ENCODE peak calls at places on chromosome 20, in eight cellular contexts. N is fibroblast of lung, Q is breast epithelium, W is psoas muscle, P is left ventricle myocardium inferior, B is PC-3, K is pancreas, H is endodermal cell. O is an unnamed sample.

GRCh38 chr20:41692479-41693135 is 74.4 kb upstream of the CHD6 start:
- DNase-seq in N (peak), P (peak), W (peak), Q (peak), H (peak), K (peak), B (no peak), O (peak)

GRCh38 chr20:1440024-1440423 is 26.6 kb downstream of the NSFL1C start:
- DNase-seq in P (no peak), H (peak), N (peak), W (no peak), K (no peak), B (peak), Q (no peak), O (no peak)

GRCh38 chr20:63739129-63740069 is at the start of gene SLC2A4RG:
- DNase-seq in N (peak), B (peak), K (peak), H (peak), W (peak), P (peak), Q (peak), O (peak)

GRCh38 chr20:7637184-7637583 is 303.1 kb downstream of the HAO1 start:
- DNase-seq in Q (no peak), H (no peak), N (no peak), K (no peak), B (peak), W (no peak), P (no peak), O (no peak)

GRCh38 chr20:25259358-25259757 is 11.5 kb downstream of the PYGB start:
- DNase-seq in W (no peak), K (no peak), B (no peak), N (no peak), Q (no peak), H (peak), P (no peak), O (peak)

GRCh38 chr20:51507357-51508036 is 35.0 kb downstream of the NFATC2 start:
- DNase-seq in W (no peak), H (no peak), Q (no peak), K (no peak), B (no peak), N (no peak), P (no peak), O (no peak)

GRCh38 chr20:21693322-21693721 is 12.1 kb upstream of the PAX1 start:
- DNase-seq in N (no peak), K (no peak), Q (no peak), H (peak), P (no peak), W (no peak), B (no peak), O (no peak)

GRCh38 chr20:674936-675452 is 608 bp downstream of the SCRT2 start:
- DNase-seq in H (no peak), B (no peak), W (no peak), P (no peak), K (no peak), N (no peak), Q (no peak), O (no peak)

GRCh38 chr20:38032585-38033329 is 499 bp downstream of the TTI1 start:
- DNase-seq in H (no peak), B (no peak), N (no peak), K (no peak), W (peak), P (no peak), Q (peak), O (no peak)

GRCh38 chr20:4435210-4435609 is 286.5 kb upstream of the PRND start:
- DNase-seq in H (no peak), N (peak), B (no peak), K (no peak), Q (no peak), P (no peak), W (no peak), O (no peak)

GRCh38 chr20:846894-847278 is 13.4 kb downstream of the FAM110A start:
- DNase-seq in P (no peak), W (no peak), K (no peak), H (no peak), B (no peak), Q (no peak), N (no peak), O (no peak)

GRCh38 chr20:37494796-37495195 is 26.3 kb upstream of the NNAT start:
- DNase-seq in P (no peak), H (peak), W (no peak), B (no peak), Q (no peak), K (no peak), N (no peak), O (no peak)

GRCh38 chr20:1939270-1939595 is 44.0 kb downstream of the SIRPA start:
- DNase-seq in Q (no peak), B (no peak), N (no peak), K (no peak), H (no peak), W (no peak), P (no peak), O (no peak)

GRCh38 chr20:23061262-23061661 is 11.8 kb upstream of the THBD start:
- DNase-seq in Q (no peak), N (no peak), H (no peak), P (no peak), K (no peak), W (no peak), B (no peak), O (no peak)
- H3K4me3 ChIP-seq in Q (no peak), N (no peak), H (no peak), P (peak), K (no peak), W (no peak), B (no peak), O (peak)

DNA sequence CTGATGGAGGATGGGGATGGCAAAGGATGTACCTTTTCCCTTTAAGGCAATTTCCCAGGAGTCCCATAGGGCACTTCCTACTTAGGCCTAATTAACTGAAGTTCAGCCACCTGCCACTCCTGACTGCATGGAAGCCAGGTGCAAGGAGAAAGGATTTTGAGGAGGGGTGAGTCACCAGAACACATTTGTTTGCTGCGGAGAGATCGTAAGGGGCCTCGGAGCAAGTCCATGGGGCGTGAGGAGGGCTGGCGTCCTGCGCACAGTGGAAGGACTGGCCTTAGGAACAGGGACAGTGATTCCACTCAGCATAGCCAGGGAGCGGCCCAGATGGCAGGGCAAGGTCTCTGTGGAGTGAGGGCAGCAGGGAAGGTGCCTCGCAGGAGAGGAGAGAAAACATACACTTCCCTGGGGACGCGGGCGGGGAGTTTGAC is 11.8 kb upstream of the MAP1LC3A start:
- DNase-seq in P (no peak), H (no peak), B (no peak), Q (no peak), N (no peak), K (no peak), W (no peak), O (no peak)
- TF ChIP-seq CTCF in P (no peak), H (no peak), B (no peak), Q (no peak), N (no peak), K (no peak), W (no peak), O (no peak)

GRCh38 chr20:31862157-31862470 is 8.2 kb downstream of the DUSP15 start:
- DNase-seq in B (no peak), P (no peak), N (no peak), W (no peak), H (no peak), K (no peak), Q (no peak), O (no peak)
- H3K4me3 ChIP-seq in B (no peak), P (no peak), N (no peak), W (no peak), H (peak), K (no peak), Q (peak), O (no peak)

DNA sequence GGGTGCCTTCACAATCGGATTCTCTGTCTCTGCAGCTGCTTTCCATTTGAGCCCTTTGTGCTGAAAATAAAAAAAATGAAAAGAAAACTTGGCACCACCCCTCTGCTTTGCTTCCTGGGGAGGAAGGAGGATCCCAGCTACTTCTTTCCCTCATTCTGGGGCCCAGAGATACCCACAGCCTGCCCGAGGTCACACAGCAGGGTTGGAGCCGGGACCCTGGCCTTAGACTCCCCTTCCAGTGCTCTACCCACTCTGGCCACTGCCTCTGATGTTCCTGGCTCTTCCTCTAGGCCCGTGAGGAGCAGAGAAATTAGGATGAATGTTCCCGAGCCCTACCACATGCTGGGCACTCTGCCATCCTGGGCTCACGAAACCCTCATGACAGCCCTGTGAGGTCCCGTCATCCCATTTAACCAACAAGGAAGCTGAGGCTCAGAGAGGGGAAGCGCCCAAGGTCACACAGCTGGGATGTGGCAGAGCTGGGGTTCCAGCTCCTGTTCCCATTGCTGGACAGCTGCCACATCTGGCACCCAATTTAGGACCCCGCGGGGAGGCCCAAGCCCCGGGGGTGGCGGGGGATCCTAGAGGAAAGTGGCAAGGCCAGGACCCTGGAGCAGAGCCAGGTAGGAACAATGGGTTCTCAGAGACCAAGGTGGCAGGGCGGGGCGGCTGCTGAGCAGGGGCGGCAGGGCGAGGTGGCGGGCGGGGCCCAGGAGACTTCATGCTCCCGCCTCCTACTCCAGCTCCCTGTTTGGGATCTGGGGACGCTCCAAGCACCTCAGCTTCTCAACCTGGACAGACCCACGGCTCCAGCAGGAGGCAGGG is 76.6 kb downstream of the CEBPB start:
- DNase-seq in P (peak), H (peak), W (peak), N (peak), Q (peak), K (peak), B (peak), O (no peak)
- TF ChIP-seq CTCF in P (no peak), H (no peak), W (no peak), N (no peak), Q (no peak), K (no peak), B (peak), O (no peak)

O was measured in ascending aorta.